ENCODE peak calls at places on chromosomes 6 and 20, in eight cellular contexts. X is MM.1S, D is lower lobe of right lung, O is ovary, I is uterus, G is BJ, K is GM06990, V is K562. Y is an unnamed sample.
A peak's percentile ranks its signal among the peaks of the same experiment; 100 is the strongest.

GRCh38 chr6:111773501-111774345 is 99.5 kb downstream of the FYN start:
- DNase-seq in D (no peak), K (no peak), G (no peak), V (no peak), X (no peak), I (peak; percentile 48), O (no peak), Y (no peak)

GRCh38 chr20:63702751-63703470 is 4.9 kb downstream of the ARFRP1 start:
- DNase-seq in V (peak; percentile 8), K (peak; percentile 9), O (peak; percentile 42), I (peak; percentile 16), X (no peak), D (no peak), G (no peak), Y (no peak)

GRCh38 chr6:68778356-68779020 is 143.4 kb downstream of the ADGRB3 start:
- DNase-seq in O (no peak), I (no peak), G (no peak), X (peak; percentile 27), V (peak; percentile 44), D (no peak), K (no peak), Y (no peak)

GRCh38 chr20:6122111-6122872 is 538 bp downstream of the FERMT1 start:
- DNase-seq in G (no peak), V (no peak), O (no peak), X (peak; percentile 43), K (no peak), I (no peak), D (no peak), Y (no peak)

GRCh38 chr6:161211380-161212035 is 62.4 kb downstream of the AGPAT4 start:
- DNase-seq in K (no peak), I (no peak), V (no peak), X (no peak), D (no peak), G (no peak), O (no peak), Y (no peak)

GRCh38 chr20:45780159-45780558 is 11.5 kb downstream of the WFDC3 start:
- DNase-seq in I (no peak), D (no peak), V (no peak), K (no peak), O (no peak), X (no peak), G (no peak), Y (no peak)

GRCh38 chr6:101879782-101880181 is 486.3 kb downstream of the GRIK2 start:
- DNase-seq in X (no peak), V (no peak), O (no peak), D (no peak), K (no peak), I (no peak), G (no peak), Y (no peak)

GRCh38 chr6:170160031-170160627 is 130.7 kb downstream of the DLL1 start:
- DNase-seq in G (no peak), K (no peak), X (no peak), V (peak; percentile 79), O (peak; percentile 29), I (no peak), D (peak; percentile 42), Y (no peak)

GRCh38 chr6:165704001-165704748 is 41.1 kb upstream of the PDE10A start:
- DNase-seq in V (no peak), D (no peak), G (no peak), K (no peak), X (peak; percentile 29), O (no peak), I (no peak), Y (no peak)

GRCh38 chr20:17024513-17025105 is 202.2 kb upstream of the PCSK2 start:
- DNase-seq in I (no peak), G (peak; percentile 50), O (no peak), K (no peak), V (no peak), X (no peak), D (no peak), Y (no peak)

GRCh38 chr6:24332306-24332705 is 25.6 kb downstream of the DCDC2 start:
- DNase-seq in V (no peak), D (no peak), G (no peak), X (no peak), O (no peak), I (no peak), K (no peak), Y (no peak)

GRCh38 chr6:140069576-140069975 is 695.1 kb upstream of the CITED2 start:
- DNase-seq in D (no peak), G (no peak), V (no peak), K (no peak), I (no peak), O (no peak), X (no peak), Y (no peak)

GRCh38 chr20:58706975-58707681 is 14.5 kb downstream of the NPEPL1 start:
- DNase-seq in I (no peak), D (no peak), O (peak; percentile 14), G (no peak), X (no peak), V (no peak), K (no peak), Y (peak; percentile 57)

GRCh38 chr6:1609662-1610496 is at the start of gene FOXC1:
- DNase-seq in V (no peak), K (peak; percentile 73), X (peak; percentile 27), I (peak; percentile 81), G (peak; percentile 80), D (peak; percentile 85), O (peak; percentile 92), Y (peak; percentile 98)

DNA sequence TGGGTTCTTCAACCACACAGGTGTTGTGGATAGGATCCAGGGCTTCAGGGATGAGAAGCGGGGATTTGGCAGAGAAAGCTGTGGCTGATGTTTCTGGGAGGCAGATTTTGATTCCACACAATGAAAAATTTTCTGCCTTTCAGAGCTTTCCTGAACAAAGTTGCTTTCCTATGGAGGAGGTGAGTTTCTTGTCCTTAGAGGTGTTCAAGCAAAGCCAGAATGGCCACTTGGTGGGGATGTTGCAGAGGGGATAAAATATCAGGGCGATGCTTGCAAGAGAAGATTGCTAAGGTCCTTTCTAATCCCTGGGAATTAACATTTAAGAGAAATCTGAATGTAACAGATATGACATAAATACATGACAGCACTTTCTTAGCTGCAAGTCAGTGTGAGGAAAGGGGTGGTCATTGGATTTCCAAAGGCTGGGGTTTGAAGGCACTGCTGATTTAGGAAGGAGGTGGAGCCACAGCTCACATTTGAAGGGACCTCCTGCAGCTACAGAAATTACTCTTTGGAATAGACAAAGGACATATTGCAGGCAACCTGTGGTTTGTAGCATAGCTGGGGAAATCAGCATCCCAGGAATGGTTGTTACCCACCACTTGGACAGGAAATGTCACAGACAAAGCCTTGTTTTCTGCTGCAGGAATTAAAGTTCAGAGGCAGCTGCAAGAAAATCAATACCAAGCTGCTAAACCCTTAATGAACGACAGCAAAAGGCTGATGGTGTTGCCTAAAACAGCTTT is 271.1 kb upstream of the CHD6 start:
- DNase-seq in V (peak; percentile 14), X (no peak), K (no peak), D (no peak), I (no peak), G (no peak), O (no peak), Y (no peak)
- TF ChIP-seq CTCF in V (peak; percentile 39), X (peak; percentile 43), K (peak; percentile 24), D (no peak), I (peak; percentile 16), G (no peak), O (no peak), Y (no peak)

DNA sequence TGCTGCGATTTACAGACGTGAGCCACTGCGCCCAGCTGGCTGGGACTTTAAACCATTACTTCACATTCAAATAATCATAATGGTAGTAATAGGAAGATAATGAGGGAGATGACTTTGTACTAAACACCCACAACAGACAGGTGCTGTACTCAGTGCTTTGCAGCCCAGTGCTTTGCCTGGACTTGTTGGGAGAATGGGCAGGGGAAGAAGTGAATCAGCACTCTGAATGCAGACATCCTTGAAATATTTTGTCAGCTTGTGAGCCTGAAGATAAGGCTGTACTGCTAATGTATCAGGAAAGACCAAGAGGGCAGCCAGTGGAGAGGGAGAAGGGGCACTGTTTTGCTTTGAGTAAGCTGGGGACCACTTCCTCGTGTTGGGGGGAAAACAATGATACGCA is 17.4 kb downstream of the NKX2-2 start:
- DNase-seq in V (no peak), G (no peak), I (no peak), D (no peak), X (no peak), K (no peak), O (no peak), Y (no peak)
- H3K27me3 ChIP-seq in V (no peaks in the 10 kb centered on the region), G (peaks cover 2% of the 10 kb centered on the region), I (no peaks in the 10 kb centered on the region), D (peaks cover 37% of the 10 kb centered on the region), X (no peaks in the 10 kb centered on the region), K (no peaks in the 10 kb centered on the region), O (no peaks in the 10 kb centered on the region), Y (no peaks in the 10 kb centered on the region)

DNA sequence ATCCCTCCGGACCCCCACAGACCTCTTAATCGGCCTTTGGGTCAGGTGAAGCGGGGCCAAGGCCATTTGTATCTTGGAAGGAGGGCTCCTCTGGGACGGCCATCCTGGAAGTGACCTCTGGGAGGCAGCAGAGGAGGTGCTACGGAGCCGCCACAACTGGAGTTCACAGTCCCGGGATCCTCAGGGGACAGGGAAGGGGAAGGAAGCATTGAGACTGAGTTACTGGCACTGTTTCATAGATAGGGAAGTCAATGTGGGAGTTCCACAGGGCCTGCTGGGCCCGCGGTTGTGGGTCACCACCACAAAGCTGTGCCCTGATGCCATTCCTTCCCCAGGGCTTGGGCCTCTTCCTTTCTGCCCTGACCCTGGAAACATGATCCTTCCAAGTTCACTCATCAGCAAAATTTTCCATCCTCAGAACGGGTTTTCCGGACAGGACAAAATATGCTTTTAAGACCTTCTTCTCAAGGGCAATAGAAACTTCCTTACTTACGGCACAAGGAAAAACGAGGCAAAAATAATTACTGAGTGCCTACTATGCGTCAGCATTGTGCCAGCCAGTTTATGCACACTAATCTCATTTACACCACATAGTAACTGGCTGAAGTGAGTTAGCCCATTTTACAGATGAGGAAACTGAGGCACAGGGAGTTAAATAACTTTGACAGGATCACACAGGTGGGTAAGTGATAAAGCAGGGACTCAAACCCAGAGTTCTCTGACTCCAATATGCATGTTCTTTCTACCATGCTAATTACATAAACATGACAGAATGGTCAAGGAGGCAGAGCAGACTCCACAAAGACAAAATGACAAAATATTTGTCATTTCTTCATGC is 143.8 kb downstream of the UNC5CL start:
- DNase-seq in D (peak; percentile 65), X (no peak), G (no peak), V (peak; percentile 57), O (peak; percentile 63), I (peak; percentile 43), K (no peak), Y (no peak)
- TF ChIP-seq CTCF in D (peak; percentile 56), X (no peak), G (peak; percentile 77), V (peak; percentile 72), O (peak; percentile 20), I (peak; percentile 21), K (no peak), Y (peak; percentile 18)

GRCh38 chr6:168578036-168578435 is 137.1 kb downstream of the SMOC2 start:
- DNase-seq in I (no peak), D (no peak), V (no peak), X (no peak), G (no peak), O (no peak), K (no peak), Y (peak; percentile 38)

GRCh38 chr6:168575346-168576098 is 134.5 kb downstream of the SMOC2 start:
- DNase-seq in G (no peak), V (no peak), K (no peak), O (no peak), D (no peak), X (no peak), I (no peak), Y (no peak)

GRCh38 chr6:168577496-168577895 is 136.5 kb downstream of the SMOC2 start:
- DNase-seq in I (no peak), G (no peak), D (no peak), O (no peak), V (no peak), X (no peak), K (no peak), Y (no peak)

GRCh38 chr6:168574699-168575195 is 133.8 kb downstream of the SMOC2 start:
- DNase-seq in X (no peak), D (no peak), K (no peak), I (peak; percentile 93), G (no peak), V (no peak), O (peak; percentile 88), Y (peak; percentile 86)

GRCh38 chr6:168576388-168576787 is 135.4 kb downstream of the SMOC2 start:
- DNase-seq in G (no peak), X (no peak), D (no peak), O (no peak), K (no peak), V (no peak), I (no peak), Y (no peak)
- H3K27me3 ChIP-seq in G (no peaks in the 10 kb centered on the region), X (no peaks in the 10 kb centered on the region), D (peaks cover 5% of the 10 kb centered on the region), O (no peaks in the 10 kb centered on the region), K (no peaks in the 10 kb centered on the region), V (peaks cover 44% of the 10 kb centered on the region), I (no peaks in the 10 kb centered on the region), Y (no peaks in the 10 kb centered on the region)